ENCODE peak calls at places on chromosomes 6 and 20, in seven cellular contexts. R is posterior vena cava; T is activated T-cell treated with anti-CD3 and anti-CD28 coated beads, Interleukin-2, amount 50 U/mL, for 4 hours; N is skeletal muscle cell; P is esophagus squamous epithelium; O is frontal cortex; F is activated CD4-positive, alpha-beta memory T cell treated with anti-CD3 and anti-CD28 coated beads, Interleukin-2, amount 10 ng/mL, durations not matched to agents 7 days and 5 days. B is an unnamed sample.

GRCh38 chr6:19279137-19279747 is 557.9 kb upstream of the ID4 start:
- DNase-seq in O (no peak), T (no peak), R (no peak), P (no peak), N (no peak), F (no peak), B (no peak)

GRCh38 chr6:134240664-134241431 is 77.1 kb downstream of the SGK1 start:
- DNase-seq in R (peak), O (no peak), N (no peak), F (peak), T (peak), P (peak), B (no peak)

GRCh38 chr6:10205892-10206291 is 209.0 kb downstream of the TFAP2A start:
- DNase-seq in O (no peak), F (no peak), T (no peak), R (no peak), P (no peak), N (no peak), B (no peak)

GRCh38 chr20:45470939-45471338 is 1.4 kb downstream of the WFDC2 start:
- DNase-seq in P (no peak), N (no peak), T (no peak), F (no peak), R (no peak), O (no peak), B (no peak)

GRCh38 chr6:108492131-108492766 is 68.5 kb upstream of the FOXO3 start:
- DNase-seq in O (peak), N (peak), P (no peak), R (no peak), F (no peak), T (no peak), B (no peak)

GRCh38 chr6:167244064-167244949 is 46.8 kb upstream of the UNC93A start:
- DNase-seq in F (no peak), N (no peak), P (no peak), R (no peak), O (no peak), T (no peak), B (peak)

GRCh38 chr20:50192364-50193168 is 1.9 kb downstream of the CEBPB start:
- DNase-seq in T (peak), O (peak), F (peak), R (peak), P (no peak), N (peak), B (no peak)

GRCh38 chr20:46311719-46312074 is 3.4 kb upstream of the CDH22 start:
- DNase-seq in P (no peak), N (no peak), R (no peak), O (no peak), F (no peak), T (no peak), B (no peak)

GRCh38 chr20:36745234-36745926 is 510 bp downstream of the NDRG3 start:
- DNase-seq in T (no peak), N (no peak), O (no peak), F (no peak), P (no peak), R (no peak), B (no peak)

GRCh38 chr20:22387452-22387851 is 196.9 kb downstream of the FOXA2 start:
- DNase-seq in O (no peak), N (no peak), R (no peak), F (no peak), P (no peak), T (no peak), B (no peak)